ENCODE peak calls at places on chromosomes 2 and 18, in ten cellular contexts. One of them, this sample, is unnamed.
A peak's percentile ranks its signal among the peaks of the same experiment; 100 is the strongest.

GRCh38 chr18:36143391-36143790 is 13.7 kb downstream of the ELP2 start:
- DNase-seq in esophagus muscularis mucosa: no peak
- DNase-seq in spleen: no peak
- DNase-seq in left ventricle myocardium inferior: no peak
- DNase-seq in sigmoid colon: no peak
- DNase-seq in H9: no peak
- DNase-seq in cardiac muscle cell: no peak
- DNase-seq in uterus: no peak
- DNase-seq in hepatocyte: no peak
- DNase-seq in fibroblast of lung: no peak
- DNase-seq in this sample: no peak

GRCh38 chr2:218861645-218862318 is 2.2 kb downstream of the WNT6 start:
- DNase-seq in spleen: peak; percentile 41
- DNase-seq in uterus: peak; percentile 9
- DNase-seq in H9: no peak
- DNase-seq in sigmoid colon: peak; percentile 42
- DNase-seq in hepatocyte: no peak
- DNase-seq in fibroblast of lung: no peak
- DNase-seq in left ventricle myocardium inferior: no peak
- DNase-seq in cardiac muscle cell: no peak
- DNase-seq in esophagus muscularis mucosa: no peak
- DNase-seq in this sample: no peak

GRCh38 chr18:24734058-24734457 is 273.6 kb downstream of the HRH4 start:
- DNase-seq in hepatocyte: peak; percentile 38
- DNase-seq in sigmoid colon: no peak
- DNase-seq in spleen: no peak
- DNase-seq in uterus: peak; percentile 34
- DNase-seq in H9: peak; percentile 46
- DNase-seq in left ventricle myocardium inferior: no peak
- DNase-seq in esophagus muscularis mucosa: peak; percentile 86
- DNase-seq in cardiac muscle cell: peak; percentile 50
- DNase-seq in fibroblast of lung: no peak
- DNase-seq in this sample: no peak

GRCh38 chr18:63889641-63890040 is 2.1 kb downstream of the SERPINB2 start:
- DNase-seq in sigmoid colon: no peak
- DNase-seq in uterus: no peak
- DNase-seq in hepatocyte: no peak
- DNase-seq in H9: no peak
- DNase-seq in cardiac muscle cell: no peak
- DNase-seq in left ventricle myocardium inferior: no peak
- DNase-seq in spleen: no peak
- DNase-seq in fibroblast of lung: no peak
- DNase-seq in esophagus muscularis mucosa: no peak
- DNase-seq in this sample: no peak

GRCh38 chr18:14189858-14190257 is 57.6 kb upstream of the ZNF519 start:
- DNase-seq in fibroblast of lung: peak; percentile 27
- DNase-seq in left ventricle myocardium inferior: no peak
- DNase-seq in H9: no peak
- DNase-seq in uterus: no peak
- DNase-seq in cardiac muscle cell: no peak
- DNase-seq in sigmoid colon: no peak
- DNase-seq in esophagus muscularis mucosa: no peak
- DNase-seq in hepatocyte: no peak
- DNase-seq in spleen: no peak
- DNase-seq in this sample: no peak

GRCh38 chr18:22674300-22674699 is 256.6 kb upstream of the CTAGE1 start:
- DNase-seq in spleen: no peak
- DNase-seq in sigmoid colon: no peak
- DNase-seq in H9: no peak
- DNase-seq in esophagus muscularis mucosa: no peak
- DNase-seq in cardiac muscle cell: no peak
- DNase-seq in uterus: no peak
- DNase-seq in fibroblast of lung: peak; percentile 99
- DNase-seq in left ventricle myocardium inferior: no peak
- DNase-seq in hepatocyte: peak; percentile 54
- DNase-seq in this sample: no peak

GRCh38 chr18:63043516-63043915 is 276.1 kb downstream of the BCL2 start:
- DNase-seq in sigmoid colon: no peak
- DNase-seq in fibroblast of lung: no peak
- DNase-seq in left ventricle myocardium inferior: no peak
- DNase-seq in esophagus muscularis mucosa: peak; percentile 19
- DNase-seq in H9: no peak
- DNase-seq in cardiac muscle cell: no peak
- DNase-seq in spleen: no peak
- DNase-seq in hepatocyte: no peak
- DNase-seq in uterus: no peak
- DNase-seq in this sample: no peak

GRCh38 chr2:102661846-102662245 is 42.5 kb downstream of the SLC9A2 start:
- DNase-seq in hepatocyte: peak; percentile 31
- DNase-seq in sigmoid colon: no peak
- DNase-seq in left ventricle myocardium inferior: no peak
- DNase-seq in cardiac muscle cell: no peak
- DNase-seq in spleen: no peak
- DNase-seq in fibroblast of lung: no peak
- DNase-seq in H9: no peak
- DNase-seq in uterus: no peak
- DNase-seq in esophagus muscularis mucosa: no peak
- DNase-seq in this sample: no peak

GRCh38 chr2:1518891-1519530 is 105.7 kb downstream of the TPO start:
- DNase-seq in esophagus muscularis mucosa: no peak
- DNase-seq in hepatocyte: no peak
- DNase-seq in uterus: no peak
- DNase-seq in cardiac muscle cell: no peak
- DNase-seq in sigmoid colon: peak; percentile 45
- DNase-seq in H9: no peak
- DNase-seq in fibroblast of lung: peak; percentile 7
- DNase-seq in left ventricle myocardium inferior: peak; percentile 51
- DNase-seq in spleen: peak; percentile 81
- DNase-seq in this sample: peak; percentile 30

GRCh38 chr2:152566728-152567069 is 150.6 kb downstream of the PRPF40A start:
- DNase-seq in H9: no peak
- DNase-seq in spleen: no peak
- DNase-seq in hepatocyte: no peak
- DNase-seq in esophagus muscularis mucosa: no peak
- DNase-seq in cardiac muscle cell: no peak
- DNase-seq in sigmoid colon: no peak
- DNase-seq in uterus: no peak
- DNase-seq in fibroblast of lung: peak; percentile 68
- DNase-seq in left ventricle myocardium inferior: no peak
- DNase-seq in this sample: no peak

GRCh38 chr2:54898451-54899226 is 151.6 kb downstream of the RTN4 start:
- DNase-seq in fibroblast of lung: no peak
- DNase-seq in uterus: no peak
- DNase-seq in sigmoid colon: no peak
- DNase-seq in esophagus muscularis mucosa: no peak
- DNase-seq in spleen: no peak
- DNase-seq in cardiac muscle cell: no peak
- DNase-seq in H9: no peak
- DNase-seq in left ventricle myocardium inferior: no peak
- DNase-seq in hepatocyte: no peak
- DNase-seq in this sample: no peak

GRCh38 chr18:35749701-35750100 is 168.2 kb downstream of the GALNT1 start:
- DNase-seq in fibroblast of lung: peak; percentile 20
- DNase-seq in cardiac muscle cell: no peak
- DNase-seq in uterus: no peak
- DNase-seq in sigmoid colon: no peak
- DNase-seq in H9: no peak
- DNase-seq in spleen: no peak
- DNase-seq in left ventricle myocardium inferior: no peak
- DNase-seq in hepatocyte: no peak
- DNase-seq in esophagus muscularis mucosa: no peak
- DNase-seq in this sample: no peak

GRCh38 chr2:155266579-155266978 is 568.1 kb downstream of the KCNJ3 start:
- DNase-seq in left ventricle myocardium inferior: no peak
- DNase-seq in fibroblast of lung: no peak
- DNase-seq in cardiac muscle cell: no peak
- DNase-seq in esophagus muscularis mucosa: no peak
- DNase-seq in uterus: no peak
- DNase-seq in spleen: no peak
- DNase-seq in sigmoid colon: no peak
- DNase-seq in H9: no peak
- DNase-seq in hepatocyte: no peak
- DNase-seq in this sample: no peak

DNA sequence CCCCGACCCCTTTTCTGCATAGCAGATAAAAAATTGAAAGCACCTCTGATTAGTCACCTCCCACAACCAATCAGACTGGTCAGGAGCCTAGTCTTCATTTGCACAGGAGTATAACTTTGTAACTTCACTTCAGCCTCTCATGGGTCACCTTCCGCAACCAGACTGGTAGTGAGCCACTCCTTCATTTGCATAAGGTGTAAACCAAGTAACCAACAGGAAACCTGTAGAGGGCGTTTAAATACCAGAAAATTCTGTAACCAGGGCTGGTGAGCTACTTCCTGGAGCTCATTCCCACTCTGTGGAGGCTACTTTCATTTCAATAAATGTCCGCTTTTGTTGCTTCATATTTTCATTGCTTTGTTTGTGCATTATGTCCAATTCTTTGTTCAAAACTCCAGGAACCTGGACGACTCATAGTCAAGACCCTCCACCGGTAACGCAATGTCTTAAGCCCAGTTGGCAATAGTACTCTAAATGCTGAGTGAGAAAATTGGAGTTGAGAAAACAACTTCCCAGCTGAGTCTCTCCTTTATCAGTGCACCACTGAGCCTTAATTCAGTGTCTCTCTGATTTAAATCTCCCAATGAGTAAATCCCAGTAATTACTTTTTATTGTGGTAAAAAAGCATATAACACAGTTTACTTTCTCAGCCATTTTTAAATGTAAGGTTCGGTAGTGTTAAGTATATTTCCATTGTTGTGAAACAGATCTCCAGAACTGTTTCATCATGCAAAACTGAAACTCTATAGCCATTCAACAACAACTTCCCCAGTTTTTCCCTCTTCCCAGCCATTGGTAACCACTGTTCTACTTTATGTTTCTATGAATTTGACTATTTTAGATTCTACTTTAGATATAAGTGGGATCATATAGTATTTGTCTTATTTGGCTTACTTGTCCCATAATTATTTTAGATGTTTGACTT is 392.7 kb upstream of the SLC8A1 start:
- DNase-seq in sigmoid colon: no peak
- DNase-seq in fibroblast of lung: no peak
- DNase-seq in uterus: no peak
- DNase-seq in H9: peak; percentile 49
- DNase-seq in cardiac muscle cell: peak; percentile 28
- DNase-seq in esophagus muscularis mucosa: no peak
- DNase-seq in left ventricle myocardium inferior: no peak
- DNase-seq in hepatocyte: peak; percentile 45
- DNase-seq in spleen: no peak
- DNase-seq in this sample: no peak
- TF ChIP-seq CTCF in sigmoid colon: no peak
- TF ChIP-seq CTCF in fibroblast of lung: no peak
- TF ChIP-seq CTCF in uterus: no peak
- TF ChIP-seq CTCF in H9: peak; percentile 65
- TF ChIP-seq CTCF in cardiac muscle cell: no peak
- TF ChIP-seq CTCF in esophagus muscularis mucosa: no peak
- TF ChIP-seq CTCF in left ventricle myocardium inferior: no peak
- TF ChIP-seq CTCF in hepatocyte: no peak
- TF ChIP-seq CTCF in spleen: no peak
- TF ChIP-seq CTCF in this sample: no peak

GRCh38 chr2:105828543-105828942 is 83.8 kb downstream of the NCK2 start:
- DNase-seq in spleen: no peak
- DNase-seq in cardiac muscle cell: no peak
- DNase-seq in esophagus muscularis mucosa: no peak
- DNase-seq in fibroblast of lung: no peak
- DNase-seq in sigmoid colon: no peak
- DNase-seq in H9: no peak
- DNase-seq in hepatocyte: no peak
- DNase-seq in uterus: no peak
- DNase-seq in left ventricle myocardium inferior: no peak
- DNase-seq in this sample: no peak

GRCh38 chr2:105821428-105822125 is 76.9 kb downstream of the NCK2 start:
- DNase-seq in cardiac muscle cell: peak; percentile 64
- DNase-seq in esophagus muscularis mucosa: peak; percentile 68
- DNase-seq in sigmoid colon: no peak
- DNase-seq in left ventricle myocardium inferior: no peak
- DNase-seq in spleen: no peak
- DNase-seq in uterus: no peak
- DNase-seq in fibroblast of lung: no peak
- DNase-seq in hepatocyte: no peak
- DNase-seq in H9: no peak
- DNase-seq in this sample: no peak

GRCh38 chr2:105824446-105824845 is 79.7 kb downstream of the NCK2 start:
- DNase-seq in esophagus muscularis mucosa: peak; percentile 79
- DNase-seq in fibroblast of lung: no peak
- DNase-seq in hepatocyte: no peak
- DNase-seq in uterus: no peak
- DNase-seq in H9: no peak
- DNase-seq in spleen: no peak
- DNase-seq in sigmoid colon: no peak
- DNase-seq in cardiac muscle cell: no peak
- DNase-seq in left ventricle myocardium inferior: no peak
- DNase-seq in this sample: peak; percentile 86

GRCh38 chr2:105822186-105822585 is 77.5 kb downstream of the NCK2 start:
- DNase-seq in spleen: no peak
- DNase-seq in sigmoid colon: no peak
- DNase-seq in left ventricle myocardium inferior: no peak
- DNase-seq in H9: no peak
- DNase-seq in uterus: no peak
- DNase-seq in hepatocyte: no peak
- DNase-seq in esophagus muscularis mucosa: no peak
- DNase-seq in cardiac muscle cell: no peak
- DNase-seq in fibroblast of lung: no peak
- DNase-seq in this sample: no peak

GRCh38 chr2:105827351-105828096 is 82.8 kb downstream of the NCK2 start:
- DNase-seq in cardiac muscle cell: no peak
- DNase-seq in left ventricle myocardium inferior: no peak
- DNase-seq in hepatocyte: no peak
- DNase-seq in esophagus muscularis mucosa: no peak
- DNase-seq in spleen: no peak
- DNase-seq in H9: no peak
- DNase-seq in uterus: no peak
- DNase-seq in fibroblast of lung: no peak
- DNase-seq in sigmoid colon: no peak
- DNase-seq in this sample: no peak
- H3K9me3 ChIP-seq in cardiac muscle cell: no peaks in the 10 kb centered on the region
- H3K9me3 ChIP-seq in left ventricle myocardium inferior: peaks cover 34% of the 10 kb centered on the region
- H3K9me3 ChIP-seq in hepatocyte: peaks cover 6% of the 10 kb centered on the region
- H3K9me3 ChIP-seq in esophagus muscularis mucosa: no peaks in the 10 kb centered on the region
- H3K9me3 ChIP-seq in spleen: peaks cover 26% of the 10 kb centered on the region
- H3K9me3 ChIP-seq in H9: no peaks in the 10 kb centered on the region
- H3K9me3 ChIP-seq in uterus: no peaks in the 10 kb centered on the region
- H3K9me3 ChIP-seq in fibroblast of lung: no peaks in the 10 kb centered on the region
- H3K9me3 ChIP-seq in sigmoid colon: no peaks in the 10 kb centered on the region
- H3K9me3 ChIP-seq in this sample: no peaks in the 10 kb centered on the region

GRCh38 chr2:240231838-240232244 is 91.4 kb upstream of the OTOS start:
- DNase-seq in esophagus muscularis mucosa: no peak
- DNase-seq in fibroblast of lung: no peak
- DNase-seq in spleen: peak; percentile 51
- DNase-seq in hepatocyte: no peak
- DNase-seq in cardiac muscle cell: no peak
- DNase-seq in sigmoid colon: peak; percentile 57
- DNase-seq in H9: peak; percentile 22
- DNase-seq in left ventricle myocardium inferior: no peak
- DNase-seq in uterus: no peak
- DNase-seq in this sample: no peak
- TF ChIP-seq CTCF in esophagus muscularis mucosa: no peak
- TF ChIP-seq CTCF in fibroblast of lung: no peak
- TF ChIP-seq CTCF in spleen: no peak
- TF ChIP-seq CTCF in hepatocyte: no peak
- TF ChIP-seq CTCF in cardiac muscle cell: no peak
- TF ChIP-seq CTCF in sigmoid colon: no peak
- TF ChIP-seq CTCF in H9: no peak
- TF ChIP-seq CTCF in left ventricle myocardium inferior: no peak
- TF ChIP-seq CTCF in uterus: no peak
- TF ChIP-seq CTCF in this sample: no peak

GRCh38 chr2:176099159-176099736 is 347 bp upstream of the HOXD12 start:
- DNase-seq in sigmoid colon: peak; percentile 61
- DNase-seq in uterus: no peak
- DNase-seq in fibroblast of lung: no peak
- DNase-seq in cardiac muscle cell: no peak
- DNase-seq in hepatocyte: no peak
- DNase-seq in left ventricle myocardium inferior: no peak
- DNase-seq in esophagus muscularis mucosa: no peak
- DNase-seq in H9: peak; percentile 48
- DNase-seq in spleen: no peak
- DNase-seq in this sample: no peak
- H3K9me3 ChIP-seq in sigmoid colon: no peaks in the 10 kb centered on the region
- H3K9me3 ChIP-seq in uterus: no peaks in the 10 kb centered on the region
- H3K9me3 ChIP-seq in fibroblast of lung: no peaks in the 10 kb centered on the region
- H3K9me3 ChIP-seq in cardiac muscle cell: no peaks in the 10 kb centered on the region
- H3K9me3 ChIP-seq in hepatocyte: no peaks in the 10 kb centered on the region
- H3K9me3 ChIP-seq in left ventricle myocardium inferior: no peaks in the 10 kb centered on the region
- H3K9me3 ChIP-seq in esophagus muscularis mucosa: no peaks in the 10 kb centered on the region
- H3K9me3 ChIP-seq in H9: no peaks in the 10 kb centered on the region
- H3K9me3 ChIP-seq in spleen: no peaks in the 10 kb centered on the region
- H3K9me3 ChIP-seq in this sample: no peaks in the 10 kb centered on the region

This sample was measured in thyroid gland.